ENCODE peak calls at places on chromosomes 6 and 20, in five cellular contexts. Z, I, U, V and R are unnamed samples.

GRCh38 chr6:47247227-47247797 is 62.4 kb downstream of the TNFRSF21 start:
- DNase-seq in Z (no peak), I (peak; percentile 16), U (peak; percentile 32), V (no peak), R (no peak)

GRCh38 chr20:25012616-25013189 is 20.2 kb upstream of the APMAP start:
- DNase-seq in Z (no peak), I (no peak), U (no peak), V (no peak), R (no peak)

GRCh38 chr6:14275493-14275851 is 157.9 kb downstream of the CD83 start:
- DNase-seq in Z (peak; percentile 43), I (no peak), U (no peak), V (no peak), R (no peak)

GRCh38 chr20:8242827-8243764 is 111.0 kb downstream of the PLCB1 start:
- DNase-seq in Z (no peak), I (no peak), U (no peak), V (no peak), R (no peak)

GRCh38 chr20:2807019-2807418 is 6.6 kb upstream of the CPXM1 start:
- DNase-seq in Z (no peak), I (no peak), U (no peak), V (no peak), R (no peak)

GRCh38 chr20:33725607-33726264 is 5.6 kb upstream of the PXMP4 start:
- DNase-seq in Z (no peak), I (no peak), U (no peak), V (no peak), R (no peak)

GRCh38 chr6:70763754-70764153 is 96.1 kb downstream of the SMAP1 start:
- DNase-seq in Z (no peak), I (no peak), U (no peak), V (no peak), R (no peak)

GRCh38 chr6:125947581-125947980 is 9.0 kb upstream of the HINT3 start:
- DNase-seq in Z (no peak), I (peak; percentile 57), U (no peak), V (peak; percentile 30), R (no peak)

GRCh38 chr20:8226106-8226505 is 94.0 kb downstream of the PLCB1 start:
- DNase-seq in Z (no peak), I (no peak), U (no peak), V (no peak), R (no peak)

GRCh38 chr6:154277578-154278128 is 79.0 kb downstream of the IPCEF1 start:
- DNase-seq in Z (no peak), I (no peak), U (no peak), V (no peak), R (no peak)

GRCh38 chr6:148323344-148323743 is 19.3 kb upstream of the SASH1 start:
- DNase-seq in Z (no peak), I (no peak), U (no peak), V (no peak), R (no peak)

GRCh38 chr6:147508871-147509608 is 550 bp downstream of the SAMD5 start:
- DNase-seq in Z (no peak), I (no peak), U (no peak), V (peak; percentile 17), R (no peak)

GRCh38 chr20:21191839-21192238 is 66.0 kb downstream of the KIZ start:
- DNase-seq in Z (peak; percentile 78), I (no peak), U (no peak), V (no peak), R (no peak)

GRCh38 chr20:37384683-37385174 is 38.8 kb downstream of the SRC start:
- DNase-seq in Z (peak; percentile 68), I (peak; percentile 75), U (peak; percentile 59), V (peak; percentile 57), R (peak; percentile 56)

GRCh38 chr20:31666258-31667042 is 28.7 kb downstream of the COX4I2 start:
- DNase-seq in Z (no peak), I (no peak), U (peak; percentile 52), V (no peak), R (peak; percentile 25)
- H3K27ac ChIP-seq in Z (no peak overlapping the region), I (peak overlapping the region; percentile 71), U (peak overlapping the region; percentile 65), V (peak overlapping the region; percentile 51), R (peak overlapping the region; percentile 84)

GRCh38 chr6:160248538-160248937 is 10.1 kb downstream of the SLC22A2 start:
- DNase-seq in Z (no peak), I (peak; percentile 57), U (no peak), V (no peak), R (no peak)
- H3K27ac ChIP-seq in Z (no peak overlapping the region), I (no peak overlapping the region), U (no peak overlapping the region), V (peak overlapping the region; percentile 25), R (no peak overlapping the region)

DNA sequence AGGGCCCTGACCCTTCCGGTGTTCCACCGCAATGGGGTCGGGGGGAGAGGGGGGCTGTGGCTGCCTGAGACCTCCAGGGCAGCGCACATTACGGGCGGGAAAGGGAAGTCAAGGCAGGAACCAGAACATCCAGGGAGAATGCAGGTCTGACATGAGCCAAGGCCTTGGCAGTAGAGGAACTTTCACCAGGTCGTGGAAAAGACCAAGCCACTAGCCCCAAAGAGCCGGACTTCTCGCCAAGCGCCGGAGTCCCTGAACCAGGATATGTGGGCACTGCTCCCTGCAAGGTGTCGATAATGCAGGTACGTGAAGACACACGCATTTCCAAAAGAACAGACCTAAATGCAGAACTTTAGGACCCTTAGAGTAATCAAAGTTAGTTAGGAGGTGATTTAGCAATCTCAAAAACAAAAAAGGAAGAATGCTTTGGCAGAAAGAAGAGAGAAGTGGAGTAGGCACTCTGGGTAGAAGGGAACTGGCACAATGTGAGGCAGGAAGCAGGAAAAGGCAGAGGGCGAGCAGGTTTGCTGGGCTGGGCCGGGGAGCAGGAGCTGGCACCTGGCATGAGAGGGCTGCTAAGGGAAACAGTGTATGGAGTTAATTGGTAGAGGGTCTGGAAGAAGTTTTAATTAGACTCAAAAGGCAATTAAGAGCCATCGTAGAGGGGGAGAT is 14.3 kb downstream of the POU3F2 start:
- DNase-seq in Z (no peak), I (no peak), U (no peak), V (no peak), R (no peak)
- H3K27ac ChIP-seq in Z (no peak overlapping the region), I (no peak overlapping the region), U (no peak overlapping the region), V (no peak overlapping the region), R (no peak overlapping the region)

DNA sequence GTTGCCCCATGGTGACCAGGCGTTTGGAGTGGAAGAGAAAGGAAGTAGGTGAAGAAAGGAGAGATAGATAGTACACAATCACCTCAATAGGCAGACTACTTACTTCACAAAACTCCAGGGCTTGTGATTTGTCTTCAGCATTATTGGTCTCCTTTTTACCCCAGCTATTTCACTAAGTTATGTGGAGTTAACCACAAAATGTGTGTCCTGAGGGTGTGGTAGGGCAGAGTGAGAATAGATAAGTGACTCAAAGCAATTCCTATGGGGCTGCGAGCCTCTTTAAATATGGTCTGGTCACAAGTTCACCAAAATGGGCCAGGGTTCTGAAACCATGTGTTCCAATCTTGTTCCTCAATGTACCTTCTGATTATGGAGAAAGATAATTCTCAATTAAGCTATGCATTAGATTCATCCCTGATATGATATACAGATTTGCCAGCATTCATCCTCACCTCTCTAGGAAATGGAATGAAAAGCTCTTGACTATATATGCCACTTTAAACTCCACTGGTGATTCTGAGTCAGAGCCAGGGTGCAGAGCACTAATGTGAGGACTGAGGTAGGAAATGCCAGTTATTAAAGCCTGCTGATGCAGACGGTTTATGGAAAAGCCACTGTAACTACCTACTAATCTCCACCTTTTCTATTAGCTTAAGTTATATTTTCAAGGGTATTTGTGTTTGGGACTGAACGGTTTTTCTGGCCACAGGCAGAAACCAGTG is 310.6 kb upstream of the MANEA start:
- DNase-seq in Z (no peak), I (no peak), U (no peak), V (no peak), R (no peak)
- H3K27ac ChIP-seq in Z (no peak overlapping the region), I (no peak overlapping the region), U (no peak overlapping the region), V (no peak overlapping the region), R (no peak overlapping the region)

GRCh38 chr20:50790651-50791277 is 4.1 kb upstream of the BCAS4 start:
- DNase-seq in Z (peak; percentile 94), I (peak; percentile 98), U (peak; percentile 79), V (peak; percentile 85), R (peak; percentile 82)
- H3K27ac ChIP-seq in Z (no peak overlapping the region), I (peak overlapping the region; percentile 85), U (peak overlapping the region; percentile 81), V (peak overlapping the region; percentile 89), R (peak overlapping the region; percentile 49)

GRCh38 chr20:226958-227357 is at the start of gene DEFB129:
- DNase-seq in Z (no peak), I (no peak), U (no peak), V (no peak), R (no peak)
- H3K27ac ChIP-seq in Z (no peak within 1 kb of the TSS), I (no peak within 1 kb of the TSS), U (no peak within 1 kb of the TSS), V (no peak within 1 kb of the TSS), R (no peak within 1 kb of the TSS)

GRCh38 chr20:4829494-4830211 is 107.9 kb downstream of the PRND start:
- DNase-seq in Z (no peak), I (no peak), U (peak; percentile 48), V (peak; percentile 9), R (no peak)
- H3K27ac ChIP-seq in Z (no peak overlapping the region), I (no peak overlapping the region), U (peak overlapping the region; percentile 20), V (no peak overlapping the region), R (no peak overlapping the region)

GRCh38 chr20:41151134-41151869 is 14.0 kb downstream of the PLCG1 start:
- DNase-seq in Z (no peak), I (no peak), U (no peak), V (no peak), R (no peak)

GRCh38 chr20:41148956-41149355 is 11.6 kb downstream of the PLCG1 start:
- DNase-seq in Z (no peak), I (no peak), U (no peak), V (no peak), R (no peak)

GRCh38 chr20:41152108-41152757 is 14.9 kb downstream of the PLCG1 start:
- DNase-seq in Z (no peak), I (no peak), U (no peak), V (no peak), R (no peak)

GRCh38 chr20:41150664-41151063 is 13.3 kb downstream of the PLCG1 start:
- DNase-seq in Z (no peak), I (no peak), U (no peak), V (no peak), R (no peak)

DNA sequence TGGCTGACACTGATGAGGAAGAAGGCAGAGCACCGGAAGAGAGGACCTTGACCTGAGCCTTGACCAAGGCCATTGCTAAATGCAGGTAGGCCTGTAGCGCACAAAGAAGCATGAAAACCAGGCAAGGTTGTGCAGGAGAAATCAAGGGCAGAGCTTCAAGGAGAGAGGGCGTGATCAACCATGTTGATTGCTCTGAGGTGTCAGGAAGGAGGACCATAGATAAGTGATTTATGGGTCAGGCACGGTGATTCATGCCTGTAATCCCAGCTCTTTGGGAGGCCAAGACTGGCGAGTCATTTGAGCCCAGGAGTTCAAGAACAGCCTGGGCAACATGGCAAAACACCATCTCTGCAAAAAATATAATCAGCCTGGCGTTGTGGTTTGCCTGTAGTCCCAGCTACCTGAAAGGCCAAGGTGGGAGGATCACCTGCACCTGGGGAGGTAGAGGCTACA is 12.4 kb downstream of the PLCG1 start:
- DNase-seq in Z (no peak), I (peak; percentile 64), U (no peak), V (no peak), R (no peak)
- H3K27ac ChIP-seq in Z (no peak overlapping the region), I (peak overlapping the region; percentile 24), U (peak overlapping the region; percentile 35), V (no peak overlapping the region), R (no peak overlapping the region)

DNA sequence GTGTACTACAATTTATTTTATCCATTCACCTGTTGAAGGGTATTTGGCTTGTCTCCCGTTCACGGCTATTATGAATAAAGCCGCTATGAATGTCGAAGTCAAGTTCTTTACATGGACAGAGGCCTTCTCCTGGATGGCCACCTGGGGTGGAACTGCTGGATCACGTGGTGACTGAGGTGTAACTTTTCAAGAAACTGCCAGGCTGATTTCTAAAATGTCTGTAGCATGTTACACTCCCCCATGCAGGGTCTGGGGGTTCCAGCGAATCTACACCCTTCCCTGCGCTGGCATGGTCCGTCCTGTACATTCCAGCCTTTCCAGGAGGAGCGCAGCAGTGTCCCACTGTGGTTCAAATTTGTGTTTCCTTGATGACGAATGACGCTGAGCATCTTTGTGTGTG is 106.9 kb downstream of the TAF4 start:
- DNase-seq in Z (no peak), I (no peak), U (no peak), V (no peak), R (no peak)
- H3K27ac ChIP-seq in Z (no peak overlapping the region), I (no peak overlapping the region), U (no peak overlapping the region), V (no peak overlapping the region), R (no peak overlapping the region)